ENCODE peak calls at places on chromosomes 2 and 18, in eight cellular contexts. B is heart right ventricle; Y is T-cell; R is stimulated activated CD8-positive, alpha-beta memory T cell treated with anti-CD3 and anti-CD28 coated beads, Interleukin-15, amount 100 ng/mL, for 48 hours; M is nucleus accumbens; C is HTR-8/SVneo; S is neural crest cell; W is substantia nigra. Z is an unnamed sample.

GRCh38 chr2:227219312-227220105 is 55.1 kb downstream of the COL4A3 start:
- DNase-seq in B (no peak), Y (no peak), R (no peak), M (no peak), C (no peak), S (no peak), W (no peak), Z (no peak)

GRCh38 chr2:176136375-176137248 is 7.1 kb downstream of the HOXD8 start:
- DNase-seq in B (no peak), Y (no peak), R (no peak), M (no peak), C (peak), S (no peak), W (no peak), Z (no peak)

GRCh38 chr2:181440919-181441318 is 16.3 kb upstream of the ITGA4 start:
- DNase-seq in B (no peak), Y (no peak), R (no peak), M (no peak), C (no peak), S (no peak), W (no peak), Z (no peak)

GRCh38 chr2:6730821-6731220 is 134.9 kb downstream of the CMPK2 start:
- DNase-seq in B (no peak), Y (no peak), R (no peak), M (peak), C (no peak), S (no peak), W (no peak), Z (no peak)

GRCh38 chr2:56522605-56523089 is 338.9 kb downstream of the CCDC85A start:
- DNase-seq in B (peak), Y (no peak), R (no peak), M (no peak), C (no peak), S (no peak), W (no peak), Z (no peak)

GRCh38 chr2:24456610-24457556 is 34.2 kb upstream of the NCOA1 start:
- DNase-seq in B (peak), Y (no peak), R (peak), M (peak), C (peak), S (no peak), W (no peak), Z (no peak)

GRCh38 chr18:57813245-57813644 is 10.1 kb upstream of the ATP8B1 start:
- DNase-seq in B (no peak), Y (no peak), R (no peak), M (no peak), C (peak), S (no peak), W (no peak), Z (no peak)

GRCh38 chr2:25966531-25967265 is 15.6 kb downstream of the KIF3C start:
- DNase-seq in B (no peak), Y (no peak), R (no peak), M (no peak), C (no peak), S (no peak), W (no peak), Z (no peak)

GRCh38 chr18:79496978-79497637 is 101.4 kb downstream of the NFATC1 start:
- DNase-seq in B (peak), Y (no peak), R (no peak), M (peak), C (no peak), S (no peak), W (no peak), Z (peak)

GRCh38 chr2:233571001-233571400 is 4.4 kb upstream of the USP40 start:
- DNase-seq in B (no peak), Y (no peak), R (no peak), M (no peak), C (no peak), S (no peak), W (no peak), Z (no peak)

GRCh38 chr2:55223958-55224760 is 7.9 kb downstream of the CLHC1 start:
- DNase-seq in B (no peak), Y (no peak), R (no peak), M (no peak), C (no peak), S (no peak), W (no peak), Z (no peak)

GRCh38 chr2:126836761-126837679 is 61.7 kb upstream of the TEX51 start:
- DNase-seq in B (no peak), Y (no peak), R (no peak), M (no peak), C (no peak), S (no peak), W (no peak), Z (no peak)

GRCh38 chr2:190031971-190032623 is 30.4 kb downstream of the MSTN start:
- DNase-seq in B (no peak), Y (no peak), R (no peak), M (no peak), C (no peak), S (no peak), W (no peak), Z (no peak)

GRCh38 chr2:60555066-60555793 is 1.8 kb upstream of the BCL11A start:
- DNase-seq in B (peak), Y (peak), R (no peak), M (no peak), C (peak), S (peak), W (no peak), Z (peak)

GRCh38 chr2:163735692-163736432 is at the start of gene FIGN:
- DNase-seq in B (peak), Y (no peak), R (no peak), M (peak), C (peak), S (peak), W (peak), Z (no peak)

GRCh38 chr2:207674266-207674774 is 37.1 kb upstream of the CCNYL1 start:
- DNase-seq in B (no peak), Y (no peak), R (no peak), M (no peak), C (no peak), S (no peak), W (no peak), Z (no peak)

GRCh38 chr2:159124441-159124911 is 156.0 kb downstream of the TANC1 start:
- DNase-seq in B (no peak), Y (no peak), R (no peak), M (peak), C (peak), S (no peak), W (no peak), Z (no peak)